ENCODE peak calls at places on chromosomes 6 and 20, in seven cellular contexts. V is GM12878, F is GM12891, W is K562, K is H1, S is HepG2, Z is SK-N-SH. M is an unnamed sample.
A peak's percentile ranks its signal among the peaks of the same experiment; 100 is the strongest.

GRCh38 chr6:26327450-26328264 is 37.3 kb upstream of the BTN3A2 start:
- DNase-seq in W (no peak), Z (peak; percentile 21), K (peak; percentile 89), F (no peak), V (no peak), S (peak; percentile 88), M (no peak)

GRCh38 chr6:109271622-109272021 is 110.6 kb downstream of the CD164 start:
- DNase-seq in V (no peak), S (no peak), F (no peak), K (no peak), Z (no peak), W (no peak), M (no peak)

GRCh38 chr6:88565409-88565811 is 398.0 kb downstream of the RNGTT start:
- DNase-seq in K (no peak), F (no peak), V (no peak), S (peak; percentile 65), Z (no peak), W (no peak), M (no peak)

GRCh38 chr6:159232106-159232645 is 63.0 kb downstream of the FNDC1 start:
- DNase-seq in W (no peak), K (no peak), Z (peak; percentile 23), S (no peak), V (no peak), F (no peak), M (no peak)

GRCh38 chr6:169868458-169868857 is 117.0 kb downstream of the ERMARD start:
- DNase-seq in V (no peak), F (no peak), S (no peak), Z (no peak), K (peak; percentile 41), W (no peak), M (no peak)

GRCh38 chr6:142925575-142926110 is 19.3 kb downstream of the HIVEP2 start:
- DNase-seq in K (no peak), Z (no peak), F (no peak), W (no peak), S (peak; percentile 92), V (no peak), M (no peak)

GRCh38 chr6:156881687-156882629 is 104.8 kb downstream of the ARID1B start:
- DNase-seq in Z (no peak), S (no peak), W (no peak), K (no peak), F (no peak), V (no peak), M (no peak)

GRCh38 chr6:167467793-167468431 is 143.0 kb downstream of the TTLL2 start:
- DNase-seq in V (no peak), K (no peak), W (peak; percentile 41), S (no peak), F (no peak), Z (no peak), M (no peak)

GRCh38 chr20:37193226-37193625 is 13.9 kb upstream of the MROH8 start:
- DNase-seq in F (no peak), K (no peak), V (no peak), Z (no peak), S (no peak), W (no peak), M (no peak)

GRCh38 chr20:8800089-8800488 is 268.8 kb upstream of the PLCB4 start:
- DNase-seq in S (no peak), F (no peak), Z (no peak), V (no peak), K (no peak), W (no peak), M (no peak)

GRCh38 chr20:17172826-17173420 is 53.9 kb upstream of the PCSK2 start:
- DNase-seq in F (no peak), V (no peak), S (no peak), K (no peak), Z (no peak), W (no peak), M (no peak)

GRCh38 chr6:156731436-156731835 is 45.7 kb upstream of the ARID1B start:
- DNase-seq in S (no peak), F (no peak), K (no peak), Z (no peak), V (no peak), W (no peak), M (no peak)

GRCh38 chr20:57650756-57651483 is 30.7 kb upstream of the ZBP1 start:
- DNase-seq in Z (peak; percentile 8), W (no peak), V (no peak), S (no peak), K (no peak), F (no peak), M (no peak)

GRCh38 chr6:27565839-27566779 is 93.2 kb upstream of the ZNF184 start:
- DNase-seq in S (peak; percentile 62), F (no peak), K (peak; percentile 78), W (no peak), V (no peak), Z (no peak), M (no peak)

GRCh38 chr6:125114248-125114858 is 39.2 kb upstream of the TPD52L1 start:
- DNase-seq in F (no peak), K (no peak), W (peak; percentile 45), V (no peak), Z (peak; percentile 30), S (peak; percentile 43), M (no peak)

GRCh38 chr6:26104457-26105108 is 17.4 kb downstream of the HFE start:
- DNase-seq in Z (no peak), W (no peak), F (no peak), V (no peak), K (peak; percentile 56), S (peak; percentile 90), M (no peak)

GRCh38 chr20:21174425-21175239 is 48.8 kb downstream of the KIZ start:
- DNase-seq in W (no peak), Z (no peak), K (no peak), V (no peak), S (peak; percentile 45), F (no peak), M (no peak)

GRCh38 chr6:97293198-97293696 is 10.2 kb upstream of the MMS22L start:
- DNase-seq in W (no peak), V (no peak), Z (no peak), K (no peak), S (no peak), F (no peak), M (no peak)

GRCh38 chr6:35668708-35669440 is 19.8 kb downstream of the FKBP5 start:
- DNase-seq in W (no peak), V (no peak), S (no peak), F (no peak), K (no peak), Z (no peak), M (no peak)

GRCh38 chr20:14199111-14199510 is 138.3 kb downstream of the FLRT3 start:
- DNase-seq in F (no peak), V (no peak), W (no peak), K (no peak), S (no peak), Z (no peak), M (no peak)

GRCh38 chr6:154408906-154409500 is 52.4 kb upstream of the IPCEF1 start:
- DNase-seq in Z (no peak), W (no peak), K (no peak), S (no peak), F (peak; percentile 12), V (no peak), M (no peak)

GRCh38 chr6:145815351-145815772 is 767 bp upstream of the FBXO30 start:
- DNase-seq in Z (peak; percentile 74), W (peak; percentile 47), K (peak; percentile 74), V (no peak), F (no peak), S (no peak), M (no peak)

GRCh38 chr20:40965671-40966070 is 63.0 kb upstream of the TOP1 start:
- DNase-seq in S (no peak), V (no peak), W (no peak), Z (no peak), F (no peak), K (no peak), M (no peak)

GRCh38 chr20:49353348-49353747 is 75.5 kb upstream of the ZNFX1 start:
- DNase-seq in V (no peak), Z (no peak), K (no peak), W (no peak), F (no peak), S (no peak), M (no peak)

GRCh38 chr6:162181741-162182401 is 545.7 kb downstream of the PRKN start:
- DNase-seq in K (no peak), Z (no peak), V (no peak), W (no peak), F (no peak), S (no peak), M (no peak)

GRCh38 chr20:36434383-36434782 is 106.9 kb upstream of the MYL9 start:
- DNase-seq in K (no peak), Z (no peak), V (no peak), W (no peak), S (no peak), F (no peak), M (no peak)

DNA sequence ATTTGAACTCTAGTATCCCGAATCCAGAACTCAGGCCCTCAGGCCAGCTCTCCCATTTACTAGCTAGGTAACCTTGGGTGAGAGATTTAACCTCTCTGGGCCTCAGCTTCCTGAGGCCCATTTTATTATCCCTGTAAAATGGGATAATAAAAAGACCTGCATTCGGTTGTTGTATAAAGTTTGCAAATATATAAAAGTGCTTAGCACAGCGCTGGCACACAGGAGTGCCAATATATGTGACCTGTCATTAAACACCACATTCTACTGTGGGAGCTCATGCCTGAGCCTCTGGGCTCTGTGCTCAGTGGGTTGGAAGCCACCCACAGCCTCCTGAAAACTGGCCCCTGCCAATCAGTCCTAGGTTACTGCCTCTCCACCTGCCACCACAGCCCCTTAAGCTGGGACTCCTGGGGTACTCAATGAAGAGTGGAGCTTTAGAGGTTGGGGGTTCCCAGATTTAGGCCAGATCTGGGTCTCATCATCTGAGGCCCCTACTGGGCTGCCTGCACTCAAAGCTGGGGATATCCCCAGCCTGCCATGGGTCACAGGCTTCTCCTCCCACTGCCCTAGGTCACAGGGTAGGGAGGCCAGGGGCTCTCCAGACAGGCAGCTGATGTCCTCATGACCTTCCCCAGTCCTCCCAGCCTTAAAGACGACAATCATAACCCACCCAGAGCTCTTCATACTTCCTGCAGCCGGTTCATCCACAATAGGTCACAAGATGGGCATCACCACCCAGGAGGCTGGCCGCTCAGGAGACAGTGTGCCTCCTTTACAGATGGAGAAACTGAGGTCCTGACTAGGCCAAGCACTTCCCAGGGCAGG is 15.4 kb downstream of the TFEB start:
- DNase-seq in W (no peak), S (no peak), V (no peak), Z (no peak), F (no peak), K (no peak), M (no peak)
- TF ChIP-seq TAF1 in W (no peak), S (no peak), V (no peak), Z (no peak), F (no peak), K (no peak), M (no peak)

GRCh38 chr20:54040528-54040927 is 29.9 kb downstream of the BCAS1 start:
- DNase-seq in V (no peak), W (no peak), K (no peak), Z (no peak), F (no peak), S (no peak), M (no peak)
- TF ChIP-seq POLR2AphosphoS5 in V (no peak), W (no peak), K (no peak), Z (no peak), F (no peak), S (no peak), M (no peak)

GRCh38 chr20:23419995-23420901 is 1.0 kb downstream of the NAPB start:
- DNase-seq in K (no peak), V (no peak), S (peak; percentile 62), Z (peak; percentile 60), W (peak; percentile 53), F (peak; percentile 38), M (peak; percentile 41)
- TF ChIP-seq TAF1 in K (no peak), V (peak; percentile 10), S (no peak), Z (no peak), W (no peak), F (no peak), M (no peak)

GRCh38 chr20:31698803-31699718 is 23.6 kb downstream of the BCL2L1 start:
- DNase-seq in K (no peak), V (no peak), F (no peak), S (peak; percentile 76), Z (no peak), W (no peak), M (peak; percentile 70)
- TF ChIP-seq POLR2AphosphoS5 in K (no peak), V (no peak), F (no peak), S (no peak), Z (peak; percentile 43), W (no peak), M (peak; percentile 24)